ENCODE peak calls at places on chromosomes 5 and 9, in six cellular contexts. Y, A, M, U, S and T are unnamed samples. For H3K4me1, the result is how much of the 10 kb centered on the place peaks cover.

GRCh38 chr9:11779971-11780370 is 913.2 kb upstream of the TYRP1 start:
- DNase-seq in Y (no peak), A (no peak), M (no peak), U (no peak), S (no peak), T (no peak)

GRCh38 chr5:56598941-56599340 is 216.4 kb upstream of the MAP3K1 start:
- DNase-seq in Y (no peak), A (no peak), M (no peak), U (no peak), S (no peak), T (no peak)

GRCh38 chr5:168655316-168655715 is 76.1 kb upstream of the PANK3 start:
- DNase-seq in Y (no peak), A (no peak), M (no peak), U (no peak), S (no peak), T (no peak)

GRCh38 chr5:158471179-158471924 is 612.4 kb upstream of the CLINT1 start:
- DNase-seq in Y (no peak), A (no peak), M (no peak), U (no peak), S (no peak), T (no peak)

GRCh38 chr5:59600998-59601397 is 292.5 kb downstream of the PDE4D start:
- DNase-seq in Y (no peak), A (no peak), M (no peak), U (no peak), S (no peak), T (no peak)

GRCh38 chr9:81517954-81518353 is 171.4 kb downstream of the TLE1 start:
- DNase-seq in Y (no peak), A (no peak), M (no peak), U (no peak), S (no peak), T (no peak)

GRCh38 chr5:180640765-180641565 is 8.4 kb downstream of the FLT4 start:
- DNase-seq in Y (peak), A (no peak), M (no peak), U (no peak), S (no peak), T (no peak)

GRCh38 chr5:109944461-109944860 is 254.7 kb downstream of the MAN2A1 start:
- DNase-seq in Y (no peak), A (no peak), M (no peak), U (no peak), S (no peak), T (no peak)

GRCh38 chr9:7500521-7500920 is 299.1 kb downstream of the DMAC1 start:
- DNase-seq in Y (no peak), A (no peak), M (no peak), U (no peak), S (no peak), T (no peak)

GRCh38 chr9:126307306-126308061 is 19.1 kb upstream of the MVB12B start:
- DNase-seq in Y (no peak), A (no peak), M (no peak), U (no peak), S (no peak), T (peak)

GRCh38 chr5:73564018-73564417 is 1.4 kb downstream of the ANKRA2 start:
- DNase-seq in Y (no peak), A (no peak), M (no peak), U (no peak), S (no peak), T (no peak)

GRCh38 chr5:58751222-58751621 is 168.3 kb downstream of the RAB3C start:
- DNase-seq in Y (no peak), A (no peak), M (no peak), U (no peak), S (peak), T (no peak)

GRCh38 chr5:180825768-180826525 is 23.3 kb upstream of the MGAT1 start:
- DNase-seq in Y (no peak), A (no peak), M (no peak), U (no peak), S (no peak), T (no peak)

GRCh38 chr5:57862471-57863282 is 380.1 kb upstream of the ACTBL2 start:
- DNase-seq in Y (peak), A (no peak), M (no peak), U (no peak), S (no peak), T (no peak)

GRCh38 chr5:14435481-14435880 is 146.1 kb upstream of the OTULINL start:
- DNase-seq in Y (no peak), A (no peak), M (no peak), U (no peak), S (no peak), T (no peak)

GRCh38 chr5:114010362-114010761 is 351.5 kb upstream of the KCNN2 start:
- DNase-seq in Y (no peak), A (no peak), M (no peak), U (no peak), S (no peak), T (no peak)

GRCh38 chr5:57221049-57221568 is 47.2 kb downstream of the GPBP1 start:
- DNase-seq in Y (no peak), A (no peak), M (peak), U (no peak), S (peak), T (no peak)

GRCh38 chr9:10026585-10026984 is 586.2 kb downstream of the PTPRD start:
- DNase-seq in Y (no peak), A (no peak), M (no peak), U (no peak), S (no peak), T (no peak)

GRCh38 chr5:115389074-115389798 is 92.8 kb upstream of the CCDC112 start:
- DNase-seq in Y (no peak), A (no peak), M (no peak), U (no peak), S (no peak), T (no peak)

GRCh38 chr9:13919386-13919785 is 394.6 kb downstream of the NFIB start:
- DNase-seq in Y (no peak), A (no peak), M (no peak), U (no peak), S (no peak), T (no peak)

GRCh38 chr9:91067306-91067860 is 265.8 kb downstream of the SYK start:
- DNase-seq in Y (no peak), A (no peak), M (no peak), U (no peak), S (no peak), T (no peak)

GRCh38 chr5:172436874-172437369 is 17.4 kb downstream of the SH3PXD2B start:
- DNase-seq in Y (no peak), A (no peak), M (no peak), U (no peak), S (no peak), T (no peak)

GRCh38 chr9:2623046-2623865 is 1.7 kb downstream of the VLDLR start:
- DNase-seq in Y (peak), A (peak), M (no peak), U (peak), S (peak), T (no peak)

GRCh38 chr9:71097696-71098095 is 23.7 kb downstream of the TRPM3 start:
- DNase-seq in Y (no peak), A (no peak), M (no peak), U (no peak), S (no peak), T (no peak)

GRCh38 chr5:111511174-111512025 is 935 bp downstream of the STARD4 start:
- DNase-seq in Y (no peak), A (no peak), M (no peak), U (no peak), S (no peak), T (no peak)

GRCh38 chr5:117204926-117205869 is 630.6 kb upstream of the SEMA6A start:
- DNase-seq in Y (no peak), A (no peak), M (no peak), U (no peak), S (no peak), T (no peak)

GRCh38 chr5:108521841-108522506 is 140.1 kb upstream of the FBXL17 start:
- DNase-seq in Y (no peak), A (no peak), M (peak), U (no peak), S (peak), T (no peak)

GRCh38 chr9:110047955-110048472 is 159.9 kb downstream of the C9orf152 start:
- DNase-seq in Y (no peak), A (peak), M (no peak), U (no peak), S (no peak), T (no peak)

GRCh38 chr5:181271081-181271480 is 10.1 kb upstream of the TRIM52 start:
- DNase-seq in Y (no peak), A (no peak), M (no peak), U (no peak), S (no peak), T (no peak)

GRCh38 chr5:158235159-158235547 is 376.2 kb upstream of the CLINT1 start:
- DNase-seq in Y (no peak), A (no peak), M (no peak), U (no peak), S (no peak), T (no peak)

GRCh38 chr5:177528631-177529030 is 11.9 kb upstream of the DDX41 start:
- DNase-seq in Y (no peak), A (no peak), M (no peak), U (no peak), S (no peak), T (no peak)

GRCh38 chr9:74824654-74825053 is 63.1 kb downstream of the TRPM6 start:
- DNase-seq in Y (no peak), A (no peak), M (no peak), U (no peak), S (peak), T (no peak)

DNA sequence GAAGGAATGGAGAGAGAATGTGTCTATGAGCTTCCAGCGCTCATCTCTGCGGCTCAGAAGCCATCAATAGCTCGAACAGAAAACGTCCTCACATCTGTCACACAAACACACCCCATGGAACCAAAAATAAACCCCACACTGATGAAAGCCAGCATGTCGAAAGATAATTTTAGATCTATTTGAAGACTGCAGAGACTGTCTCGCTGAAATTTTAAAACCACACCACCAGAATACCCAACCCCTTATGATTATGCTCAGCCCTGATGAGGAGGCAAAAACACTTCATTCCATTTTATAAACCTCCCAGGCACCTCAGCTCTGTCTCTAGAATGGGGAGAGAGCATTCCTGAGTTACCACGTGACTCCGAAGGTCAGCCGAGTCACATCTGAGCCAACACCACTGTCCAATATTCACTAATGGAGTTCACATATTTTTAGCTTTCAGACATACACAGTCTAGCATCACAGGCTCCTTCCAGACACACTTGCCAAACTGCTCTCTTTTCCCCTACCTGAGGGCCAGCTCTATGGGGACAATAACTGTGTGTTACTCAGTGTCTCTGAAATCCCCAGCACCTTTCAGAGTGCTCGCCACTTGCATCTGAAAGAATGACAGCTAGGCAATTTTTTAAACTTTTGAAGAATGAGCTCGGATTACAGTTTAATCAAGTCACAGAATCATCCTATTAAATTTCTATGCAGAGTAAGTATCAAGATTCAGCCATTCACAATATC is 63.2 kb downstream of the SERINC5 start:
- DNase-seq in Y (peak), A (no peak), M (no peak), U (peak), S (peak), T (no peak)
- H3K4me1 ChIP-seq in Y (half or more), A (half or more), M (under half), U (under half), S (under half), T (half or more)

DNA sequence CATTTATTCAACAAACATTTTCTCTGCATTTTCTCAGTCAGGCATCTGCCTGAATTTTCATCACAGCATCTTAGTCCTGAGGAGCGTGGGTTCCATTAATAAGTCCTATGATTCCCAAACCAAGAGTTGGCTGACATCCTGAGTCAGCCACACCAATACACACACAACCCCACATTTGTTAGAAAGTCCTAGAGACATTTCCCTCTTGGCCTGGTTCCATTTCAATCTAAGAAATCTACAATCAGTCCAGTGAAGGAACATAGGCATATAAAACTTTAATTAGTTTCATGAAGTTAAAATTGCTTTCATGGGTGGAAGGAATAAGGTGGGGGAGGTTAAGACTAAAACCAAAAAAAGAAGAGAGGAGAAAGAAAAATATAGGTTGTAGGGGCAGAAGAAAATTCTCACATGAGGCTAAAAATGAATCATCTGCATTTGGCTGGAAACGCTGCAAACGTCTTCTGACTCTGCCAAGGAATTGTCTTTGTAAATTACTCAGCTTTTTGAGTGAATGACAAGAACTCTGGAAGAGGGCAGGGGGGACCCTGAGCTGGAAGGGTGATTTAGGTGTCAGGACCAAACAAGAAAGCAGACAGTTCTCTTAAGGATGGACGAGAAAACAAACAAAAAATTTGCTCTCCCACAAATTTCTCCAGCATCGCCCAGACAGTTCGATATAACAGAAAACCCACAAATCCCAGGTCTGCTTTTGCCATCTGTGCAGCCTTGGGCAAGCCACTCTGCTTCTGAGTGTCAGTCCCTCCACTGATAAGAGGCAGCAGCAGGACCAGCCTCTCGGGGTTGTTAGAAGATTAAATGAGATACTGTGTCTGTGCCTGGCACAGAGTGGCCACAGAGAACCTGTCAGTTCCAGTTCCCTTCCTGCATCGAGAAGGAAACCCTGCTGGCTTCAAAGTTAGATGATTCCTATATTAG is 289.7 kb downstream of the CDK5RAP2 start:
- DNase-seq in Y (no peak), A (no peak), M (no peak), U (no peak), S (no peak), T (no peak)
- H3K4me1 ChIP-seq in Y (under half), A (under half), M (under half), U (under half), S (under half), T (under half)

GRCh38 chr5:54844905-54845566 is 140.4 kb downstream of the ESM1 start:
- DNase-seq in Y (no peak), A (no peak), M (peak), U (no peak), S (peak), T (no peak)

GRCh38 chr5:54845567-54845941 is 139.8 kb downstream of the ESM1 start:
- DNase-seq in Y (no peak), A (no peak), M (peak), U (no peak), S (no peak), T (no peak)

GRCh38 chr5:54838843-54839242 is 146.6 kb downstream of the ESM1 start:
- DNase-seq in Y (no peak), A (no peak), M (no peak), U (no peak), S (no peak), T (no peak)

GRCh38 chr5:54837939-54838457 is 147.4 kb downstream of the ESM1 start:
- DNase-seq in Y (no peak), A (no peak), M (no peak), U (no peak), S (no peak), T (no peak)

DNA sequence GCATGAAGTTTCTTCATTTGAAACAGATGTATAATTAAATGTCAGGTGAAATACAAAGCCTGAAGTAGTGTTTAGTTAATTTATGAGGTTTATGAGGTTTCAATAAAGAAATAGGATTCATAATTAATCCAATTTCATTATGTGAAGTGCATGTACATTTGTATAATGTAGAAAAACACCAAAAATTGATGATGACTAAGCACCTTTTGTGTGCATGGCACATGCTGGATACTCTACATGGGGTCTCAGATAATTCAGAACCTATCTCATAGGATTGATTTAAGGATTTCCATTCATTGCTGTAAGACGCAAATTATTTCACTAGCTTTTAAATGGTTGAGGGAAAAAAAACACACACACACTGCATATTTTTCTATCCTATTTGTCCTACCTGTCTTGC is 143.9 kb downstream of the ESM1 start:
- DNase-seq in Y (no peak), A (no peak), M (no peak), U (no peak), S (no peak), T (no peak)
- H3K4me1 ChIP-seq in Y (under half), A (under half), M (under half), U (under half), S (under half), T (under half)

GRCh38 chr9:38686923-38687322 is 33.0 kb downstream of the FAM240B start:
- DNase-seq in Y (no peak), A (no peak), M (no peak), U (no peak), S (no peak), T (no peak)
- H3K4me1 ChIP-seq in Y (under half), A (under half), M (under half), U (under half), S (half or more), T (under half)

GRCh38 chr9:136685792-136686533 is 1.3 kb downstream of the AGPAT2 start:
- DNase-seq in Y (no peak), A (no peak), M (peak), U (no peak), S (no peak), T (no peak)
- H3K4me1 ChIP-seq in Y (under half), A (half or more), M (under half), U (under half), S (under half), T (under half)

GRCh38 chr5:1100652-1101574 is 10.9 kb downstream of the SLC12A7 start:
- DNase-seq in Y (no peak), A (no peak), M (no peak), U (no peak), S (no peak), T (no peak)
- H3K4me1 ChIP-seq in Y (under half), A (under half), M (under half), U (under half), S (half or more), T (half or more)

DNA sequence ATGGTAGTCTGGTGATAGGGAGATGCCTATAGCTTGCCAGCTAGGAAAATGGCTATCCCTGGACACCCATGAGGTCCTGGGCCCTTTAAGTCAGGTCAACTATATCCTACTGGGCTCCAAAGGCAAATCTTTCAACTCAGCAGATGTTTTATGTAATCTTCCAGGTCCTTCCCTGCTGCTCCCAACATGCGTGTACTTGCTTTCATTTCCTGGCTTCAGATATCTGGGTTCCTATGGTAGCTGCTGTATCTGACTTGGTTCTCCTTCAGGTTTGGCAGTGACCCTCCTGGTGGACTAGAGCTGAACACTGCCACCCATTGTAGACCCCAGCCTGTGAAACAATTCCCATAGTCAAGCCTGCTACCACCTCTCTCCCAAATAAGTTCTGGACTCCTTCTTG is 32.4 kb upstream of the GAS1 start:
- DNase-seq in Y (no peak), A (no peak), M (no peak), U (no peak), S (no peak), T (no peak)
- H3K4me1 ChIP-seq in Y (under half), A (under half), M (under half), U (under half), S (under half), T (under half)

DNA sequence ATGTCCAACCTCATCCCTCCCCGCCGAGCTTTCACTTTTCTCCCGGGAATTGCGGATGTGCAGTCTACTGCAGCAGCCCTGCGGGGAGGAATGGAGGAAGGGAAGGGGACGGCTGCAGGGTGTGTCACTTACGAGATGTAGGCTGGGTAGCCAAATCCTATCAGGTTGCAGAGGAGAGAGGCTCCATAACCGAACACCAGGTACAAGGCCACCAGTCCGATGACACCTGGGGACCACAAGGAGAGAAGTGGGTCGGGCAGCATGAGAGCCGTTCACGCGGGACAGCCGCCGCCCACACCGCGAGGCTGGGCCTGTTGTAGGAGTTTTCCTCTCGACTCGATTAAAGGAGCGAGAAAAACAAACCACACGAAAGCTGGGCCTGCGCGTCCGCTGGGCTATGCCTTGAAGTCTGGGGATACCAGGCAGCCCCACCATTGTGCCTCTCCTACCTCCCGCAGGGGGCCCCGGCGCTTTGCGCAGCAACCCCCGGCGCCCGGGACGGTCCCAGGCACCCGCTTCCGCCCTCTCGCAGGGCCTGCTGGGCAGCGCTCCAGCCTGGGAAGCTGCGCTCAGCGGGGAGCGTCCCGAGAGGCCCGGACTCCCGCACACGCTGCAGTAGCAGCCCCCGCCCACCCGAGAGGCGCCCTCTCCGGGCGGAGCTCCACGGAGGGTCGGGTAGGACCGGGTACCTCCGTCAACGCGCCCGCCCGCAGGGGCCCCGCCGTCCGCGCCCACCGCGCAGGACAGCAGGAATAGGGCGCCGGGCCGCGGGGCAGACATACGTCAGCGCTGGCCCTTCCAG is 795 bp downstream of the REEP5 start:
- DNase-seq in Y (peak), A (peak), M (peak), U (peak), S (peak), T (peak)
- H3K4me1 ChIP-seq in Y (under half), A (half or more), M (under half), U (under half), S (under half), T (half or more)